ENCODE peak calls at places on chromosomes 11 and 22, in four cellular contexts. Q, R, V and S are unnamed samples.

GRCh38 chr11:86807356-86807755 is 7.0 kb downstream of the PRSS23 start:
- DNase-seq in Q (no peak), R (no peak), V (no peak), S (no peak)

GRCh38 chr22:28426346-28427132 is 253.1 kb downstream of the TTC28 start:
- DNase-seq in Q (no peak), R (no peak), V (no peak), S (no peak)

GRCh38 chr11:74310857-74311256 is 583 bp downstream of the P4HA3 start:
- DNase-seq in Q (no peak), R (no peak), V (no peak), S (no peak)

GRCh38 chr11:43916621-43917020 is 25.8 kb upstream of the C11orf96 start:
- DNase-seq in Q (no peak), R (no peak), V (no peak), S (no peak)

GRCh38 chr22:40335358-40335757 is 10.9 kb upstream of the ADSL start:
- DNase-seq in Q (no peak), R (no peak), V (no peak), S (no peak)

GRCh38 chr22:50361222-50361621 is 18.1 kb downstream of the PPP6R2 start:
- DNase-seq in Q (no peak), R (no peak), V (no peak), S (no peak)

GRCh38 chr11:103529217-103529684 is 420.0 kb downstream of the DYNC2H1 start:
- DNase-seq in Q (no peak), R (no peak), V (no peak), S (peak)

GRCh38 chr11:126310229-126310991 is 6.5 kb downstream of the DCPS start:
- DNase-seq in Q (peak), R (no peak), V (peak), S (no peak)

GRCh38 chr22:30424471-30425326 is 869 bp upstream of the MTFP1 start:
- DNase-seq in Q (no peak), R (no peak), V (no peak), S (no peak)

GRCh38 chr11:116072133-116072532 is 567.9 kb upstream of the CADM1 start:
- DNase-seq in Q (no peak), R (no peak), V (no peak), S (no peak)

GRCh38 chr11:63212742-63213141 is 30.7 kb downstream of the SLC22A25 start:
- DNase-seq in Q (peak), R (no peak), V (peak), S (no peak)

GRCh38 chr11:45606514-45607024 is 58.9 kb downstream of the CHST1 start:
- DNase-seq in Q (peak), R (no peak), V (peak), S (no peak)

GRCh38 chr11:69328231-69328630 is 34.3 kb downstream of the MYEOV start:
- DNase-seq in Q (no peak), R (no peak), V (no peak), S (no peak)

GRCh38 chr22:25057013-25057881 is 104.7 kb downstream of the KIAA1671 start:
- DNase-seq in Q (peak), R (no peak), V (peak), S (no peak)

GRCh38 chr11:95923730-95924413 is at the start of gene MTMR2:
- DNase-seq in Q (peak), R (peak), V (peak), S (no peak)

GRCh38 chr11:111833524-111833923 is 37.9 kb downstream of the ALG9 start:
- DNase-seq in Q (no peak), R (no peak), V (no peak), S (no peak)

GRCh38 chr11:70505331-70505731 is 107.0 kb downstream of the CTTN start:
- DNase-seq in Q (no peak), R (no peak), V (no peak), S (no peak)

DNA sequence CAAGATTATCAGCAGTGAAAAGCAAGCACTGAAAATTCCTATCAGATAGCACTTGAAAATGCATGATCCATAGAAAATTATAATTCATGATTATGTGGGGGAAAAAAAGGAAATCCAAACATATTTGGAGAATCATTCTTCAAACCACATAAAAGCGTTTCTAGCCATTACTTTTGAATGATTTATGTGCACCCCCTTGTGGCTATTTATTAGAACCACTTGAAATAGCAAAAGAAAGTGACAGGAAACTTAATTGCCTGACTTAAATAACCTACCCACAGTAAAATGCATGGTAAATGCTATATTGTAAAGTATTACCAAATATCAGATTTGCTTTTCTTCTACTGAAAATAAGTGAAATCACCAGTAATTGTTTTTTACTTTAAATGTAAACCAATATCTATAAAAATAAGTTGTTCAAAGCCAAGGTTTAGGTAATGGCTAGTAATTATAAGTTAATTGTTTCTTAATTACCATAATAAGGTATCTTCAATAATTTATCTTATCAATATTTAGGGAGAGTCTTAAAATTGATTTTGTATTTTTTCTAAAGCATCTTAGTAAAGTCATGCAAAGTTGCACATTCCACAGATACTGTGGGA is 168.5 kb downstream of the ARHGAP42 start:
- DNase-seq in Q (no peak), R (no peak), V (no peak), S (no peak)
- TF ChIP-seq CTCF in Q (peak), R (peak), V (peak), S (peak)

DNA sequence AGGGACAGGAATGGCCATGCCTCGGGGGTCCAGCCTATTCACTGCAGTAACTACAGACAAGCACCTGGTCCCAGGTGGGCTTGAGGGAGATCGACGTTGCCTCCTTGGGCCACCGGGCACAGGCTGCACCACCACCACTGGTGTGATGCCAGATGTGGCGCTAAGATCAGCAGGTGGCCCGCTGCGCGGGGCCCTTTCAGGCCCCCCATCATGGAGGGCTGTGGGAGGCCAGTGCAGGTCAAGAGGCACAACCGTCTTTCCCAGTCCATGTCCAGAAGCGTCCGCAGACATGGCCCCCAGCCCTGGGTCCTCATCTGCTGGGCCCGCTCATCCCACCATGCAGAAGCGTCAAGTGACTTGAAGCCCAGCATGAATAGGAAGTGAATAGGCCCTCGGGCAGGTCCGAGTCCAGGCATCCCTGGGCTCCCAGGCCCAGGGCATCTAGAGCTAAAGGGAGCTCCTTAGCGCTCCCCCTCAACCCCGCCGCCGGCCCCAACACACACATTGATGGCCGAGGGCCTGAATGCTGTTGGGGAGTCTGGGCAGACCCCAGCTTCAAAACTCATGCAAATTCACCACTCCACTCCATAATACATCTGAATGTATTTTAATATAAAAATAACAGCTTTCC is 18.3 kb downstream of the FADS3 start:
- DNase-seq in Q (no peak), R (no peak), V (no peak), S (no peak)
- TF ChIP-seq CTCF in Q (no peak), R (no peak), V (no peak), S (no peak)

DNA sequence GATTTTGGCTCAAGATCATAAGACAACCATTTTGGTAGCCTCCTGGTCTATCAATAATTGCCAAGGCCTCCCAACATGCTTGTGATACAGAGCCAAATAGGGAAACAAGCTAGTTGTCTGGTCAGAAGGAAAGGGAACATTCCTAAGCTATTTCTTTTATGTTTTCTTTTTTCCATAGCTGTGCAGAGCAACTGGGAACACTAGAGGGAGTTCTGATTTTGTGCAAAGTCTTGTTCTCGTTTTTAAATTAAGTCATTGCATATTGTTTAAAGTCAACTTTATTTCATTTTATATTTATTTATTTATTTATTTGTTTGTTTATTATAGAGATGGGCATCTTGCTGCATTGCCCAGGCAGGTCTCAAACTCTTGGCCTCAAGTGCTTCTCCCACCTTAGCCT is 416.8 kb upstream of the CHORDC1 start:
- DNase-seq in Q (no peak), R (no peak), V (no peak), S (no peak)
- TF ChIP-seq CTCF in Q (peak), R (no peak), V (peak), S (no peak)

DNA sequence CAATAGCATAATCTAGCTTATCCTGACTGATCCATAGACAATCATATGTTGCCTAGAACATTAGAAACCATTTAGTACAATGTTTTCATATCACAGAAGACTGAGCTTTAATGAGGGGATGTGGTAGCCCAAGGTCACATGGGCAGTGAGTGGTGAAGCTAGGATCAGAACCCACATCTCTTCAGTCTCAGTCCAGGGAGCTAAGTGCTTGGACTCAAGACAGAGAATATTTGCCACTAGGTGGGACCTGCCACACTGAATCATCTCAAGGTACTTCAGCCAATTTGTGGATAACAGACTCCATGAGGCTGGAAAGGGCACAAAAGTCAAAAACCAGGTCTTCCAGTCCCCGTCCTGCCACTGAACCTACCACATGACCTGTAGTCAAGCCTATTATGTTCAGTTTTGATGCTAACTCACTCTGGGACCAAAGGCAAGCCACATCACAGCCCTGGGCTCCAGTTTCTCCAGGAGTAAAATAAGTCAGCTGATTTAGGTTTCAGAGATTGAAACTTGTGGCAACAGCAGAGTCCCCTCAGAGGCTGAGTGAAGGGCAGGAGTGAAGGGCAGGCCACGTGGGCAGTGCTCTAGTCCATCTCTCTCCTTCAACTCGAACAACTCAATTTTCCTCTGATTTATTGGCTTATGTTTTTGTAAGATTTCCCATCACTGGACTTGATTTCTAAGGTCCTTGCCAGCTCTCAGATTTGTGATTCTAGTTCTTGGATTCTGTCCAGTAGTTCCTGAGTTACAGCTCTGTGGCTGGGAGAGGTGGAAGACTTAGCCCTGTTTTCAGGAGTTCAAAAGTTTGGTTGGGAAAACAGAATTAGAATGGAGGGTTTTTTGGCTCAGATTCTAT is 84.6 kb upstream of the PHOX2A start:
- DNase-seq in Q (no peak), R (no peak), V (no peak), S (no peak)
- TF ChIP-seq CTCF in Q (no peak), R (no peak), V (no peak), S (no peak)